ENCODE peak calls at places on chromosomes 7 and 10, in six cellular contexts. One of them, this sample, is unnamed.

GRCh38 chr7:17822557-17823173 is 117.6 kb downstream of the SNX13 start:
- DNase-seq in HepG2: no peak
- DNase-seq in IMR-90: no peak
- DNase-seq in fibroblast of lung: no peak
- DNase-seq in astrocyte: no peak
- DNase-seq in neural progenitor cell: no peak
- DNase-seq in this sample: no peak

GRCh38 chr10:82358486-82359097 is 483.6 kb downstream of the NRG3 start:
- DNase-seq in HepG2: no peak
- DNase-seq in astrocyte: peak
- DNase-seq in fibroblast of lung: peak
- DNase-seq in neural progenitor cell: no peak
- DNase-seq in IMR-90: peak
- DNase-seq in this sample: no peak

GRCh38 chr7:6460990-6461584 is 13.3 kb upstream of the DAGLB start:
- DNase-seq in IMR-90: no peak
- DNase-seq in HepG2: no peak
- DNase-seq in neural progenitor cell: no peak
- DNase-seq in fibroblast of lung: no peak
- DNase-seq in astrocyte: no peak
- DNase-seq in this sample: no peak

GRCh38 chr10:30114871-30115270 is 55.5 kb upstream of the JCAD start:
- DNase-seq in fibroblast of lung: peak
- DNase-seq in IMR-90: peak
- DNase-seq in neural progenitor cell: peak
- DNase-seq in HepG2: no peak
- DNase-seq in astrocyte: peak
- DNase-seq in this sample: no peak

GRCh38 chr7:13724631-13725566 is 264.6 kb downstream of the ETV1 start:
- DNase-seq in fibroblast of lung: no peak
- DNase-seq in IMR-90: no peak
- DNase-seq in astrocyte: no peak
- DNase-seq in HepG2: no peak
- DNase-seq in neural progenitor cell: no peak
- DNase-seq in this sample: no peak

GRCh38 chr7:107711301-107711700 is 32.6 kb upstream of the CBLL1 start:
- DNase-seq in neural progenitor cell: no peak
- DNase-seq in IMR-90: peak
- DNase-seq in HepG2: no peak
- DNase-seq in astrocyte: peak
- DNase-seq in fibroblast of lung: no peak
- DNase-seq in this sample: no peak

GRCh38 chr7:50142421-50143113 is 49.5 kb upstream of the ZPBP start:
- DNase-seq in HepG2: peak
- DNase-seq in fibroblast of lung: peak
- DNase-seq in astrocyte: peak
- DNase-seq in neural progenitor cell: peak
- DNase-seq in IMR-90: peak
- DNase-seq in this sample: no peak

GRCh38 chr7:81013036-81013435 is 94.2 kb upstream of the SEMA3C start:
- DNase-seq in neural progenitor cell: no peak
- DNase-seq in IMR-90: peak
- DNase-seq in astrocyte: peak
- DNase-seq in fibroblast of lung: peak
- DNase-seq in HepG2: no peak
- DNase-seq in this sample: no peak

GRCh38 chr7:150897502-150898474 is 45.5 kb downstream of the AOC1 start:
- DNase-seq in neural progenitor cell: no peak
- DNase-seq in astrocyte: no peak
- DNase-seq in IMR-90: no peak
- DNase-seq in fibroblast of lung: no peak
- DNase-seq in HepG2: no peak
- DNase-seq in this sample: no peak

GRCh38 chr10:71395621-71396020 is 1.1 kb upstream of the CDH23 start:
- DNase-seq in IMR-90: no peak
- DNase-seq in neural progenitor cell: no peak
- DNase-seq in HepG2: no peak
- DNase-seq in fibroblast of lung: no peak
- DNase-seq in astrocyte: no peak
- DNase-seq in this sample: peak

GRCh38 chr10:72658696-72659400 is 33.0 kb upstream of the MICU1 start:
- DNase-seq in fibroblast of lung: no peak
- DNase-seq in neural progenitor cell: no peak
- DNase-seq in HepG2: no peak
- DNase-seq in astrocyte: no peak
- DNase-seq in IMR-90: no peak
- DNase-seq in this sample: no peak

GRCh38 chr10:78502208-78502943 is 468.7 kb downstream of the RPS24 start:
- DNase-seq in HepG2: peak
- DNase-seq in neural progenitor cell: no peak
- DNase-seq in fibroblast of lung: peak
- DNase-seq in astrocyte: peak
- DNase-seq in IMR-90: peak
- DNase-seq in this sample: no peak

GRCh38 chr7:25731035-25731880 is 420.7 kb upstream of the NFE2L3 start:
- DNase-seq in HepG2: no peak
- DNase-seq in IMR-90: no peak
- DNase-seq in astrocyte: no peak
- DNase-seq in fibroblast of lung: peak
- DNase-seq in neural progenitor cell: no peak
- DNase-seq in this sample: no peak

GRCh38 chr10:5589963-5590511 is 65.3 kb downstream of the CALML3 start:
- DNase-seq in fibroblast of lung: peak
- DNase-seq in astrocyte: peak
- DNase-seq in HepG2: no peak
- DNase-seq in IMR-90: peak
- DNase-seq in neural progenitor cell: no peak
- DNase-seq in this sample: peak

GRCh38 chr7:29563590-29564454 is at the start of gene PRR15:
- DNase-seq in fibroblast of lung: no peak
- DNase-seq in IMR-90: no peak
- DNase-seq in neural progenitor cell: peak
- DNase-seq in astrocyte: peak
- DNase-seq in HepG2: peak
- DNase-seq in this sample: peak

GRCh38 chr7:115851291-115851690 is 179.3 kb downstream of the TFEC start:
- DNase-seq in IMR-90: peak
- DNase-seq in fibroblast of lung: peak
- DNase-seq in astrocyte: peak
- DNase-seq in HepG2: peak
- DNase-seq in neural progenitor cell: peak
- DNase-seq in this sample: no peak

GRCh38 chr10:22655312-22655973 is 58.9 kb downstream of the PIP4K2A start:
- DNase-seq in fibroblast of lung: peak
- DNase-seq in HepG2: no peak
- DNase-seq in neural progenitor cell: no peak
- DNase-seq in astrocyte: peak
- DNase-seq in IMR-90: peak
- DNase-seq in this sample: no peak

GRCh38 chr7:34982371-34983019 is 54.8 kb downstream of the DPY19L1 start:
- DNase-seq in IMR-90: no peak
- DNase-seq in fibroblast of lung: no peak
- DNase-seq in HepG2: no peak
- DNase-seq in neural progenitor cell: no peak
- DNase-seq in astrocyte: no peak
- DNase-seq in this sample: no peak

DNA sequence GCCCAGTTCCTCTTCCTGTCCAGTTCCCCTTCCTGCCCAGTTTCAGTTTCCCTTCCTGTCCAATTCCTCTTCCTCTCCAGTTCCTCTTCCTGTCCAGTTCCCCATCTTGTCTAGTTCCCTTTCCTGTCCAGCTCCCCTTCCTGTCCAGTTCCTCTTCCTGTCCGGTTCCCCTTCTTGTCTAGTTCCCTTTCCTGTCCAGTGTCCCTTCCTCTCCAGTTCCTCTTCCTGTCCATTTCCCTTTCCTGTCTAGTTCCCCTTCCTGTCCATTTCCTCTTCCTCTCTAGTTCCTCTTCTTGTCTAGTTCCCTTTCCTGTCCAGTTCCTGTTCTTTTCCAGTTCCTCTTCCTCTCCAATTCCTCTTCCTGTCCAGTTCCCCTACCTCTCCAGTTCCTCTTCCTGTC is 68.1 kb upstream of the ADCY1 start:
- DNase-seq in astrocyte: no peak
- DNase-seq in HepG2: no peak
- DNase-seq in fibroblast of lung: no peak
- DNase-seq in IMR-90: no peak
- DNase-seq in neural progenitor cell: no peak
- DNase-seq in this sample: no peak
- H2AFZ ChIP-seq in astrocyte: no peak
- H2AFZ ChIP-seq in HepG2: no peak
- H2AFZ ChIP-seq in fibroblast of lung: no peak
- H2AFZ ChIP-seq in IMR-90: no peak
- H2AFZ ChIP-seq in neural progenitor cell: no peak
- H2AFZ ChIP-seq in this sample: no peak

DNA sequence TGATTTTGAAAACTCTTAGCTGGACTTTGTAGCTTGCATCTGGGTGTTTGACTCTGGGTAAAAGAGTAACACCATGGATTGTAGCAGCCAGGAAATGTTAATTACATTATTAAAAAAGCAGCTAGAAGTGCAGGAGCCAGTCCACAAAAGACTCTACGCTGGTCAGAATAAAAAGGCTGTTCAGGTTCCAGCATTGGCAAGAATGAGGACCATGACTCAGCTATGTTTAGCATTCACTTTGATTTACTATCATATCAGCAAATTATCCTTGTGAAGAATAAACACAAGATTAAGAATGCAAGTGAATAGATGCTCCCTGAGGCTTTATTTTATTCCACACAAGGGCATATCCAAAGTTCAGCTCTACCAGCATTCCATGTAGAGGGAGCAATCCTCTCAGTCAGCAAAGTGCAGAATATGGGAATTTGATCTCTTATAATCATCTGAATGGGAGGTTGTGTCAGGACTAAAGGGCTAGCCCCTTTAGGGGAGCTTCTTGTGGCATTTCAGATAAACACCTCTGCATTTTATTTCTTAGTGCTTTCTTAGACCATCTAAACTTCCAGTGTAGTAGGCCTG is 13.6 kb downstream of the DGKB start:
- DNase-seq in fibroblast of lung: no peak
- DNase-seq in IMR-90: no peak
- DNase-seq in astrocyte: peak
- DNase-seq in HepG2: no peak
- DNase-seq in neural progenitor cell: no peak
- DNase-seq in this sample: no peak
- H2AFZ ChIP-seq in fibroblast of lung: no peak
- H2AFZ ChIP-seq in IMR-90: no peak
- H2AFZ ChIP-seq in astrocyte: no peak
- H2AFZ ChIP-seq in HepG2: no peak
- H2AFZ ChIP-seq in neural progenitor cell: no peak
- H2AFZ ChIP-seq in this sample: no peak

GRCh38 chr7:156612930-156613329 is 27.6 kb upstream of the RNF32 start:
- DNase-seq in IMR-90: no peak
- DNase-seq in astrocyte: no peak
- DNase-seq in fibroblast of lung: no peak
- DNase-seq in neural progenitor cell: no peak
- DNase-seq in HepG2: no peak
- DNase-seq in this sample: no peak
- H2AFZ ChIP-seq in IMR-90: no peak
- H2AFZ ChIP-seq in astrocyte: no peak
- H2AFZ ChIP-seq in fibroblast of lung: no peak
- H2AFZ ChIP-seq in neural progenitor cell: no peak
- H2AFZ ChIP-seq in HepG2: no peak
- H2AFZ ChIP-seq in this sample: no peak

DNA sequence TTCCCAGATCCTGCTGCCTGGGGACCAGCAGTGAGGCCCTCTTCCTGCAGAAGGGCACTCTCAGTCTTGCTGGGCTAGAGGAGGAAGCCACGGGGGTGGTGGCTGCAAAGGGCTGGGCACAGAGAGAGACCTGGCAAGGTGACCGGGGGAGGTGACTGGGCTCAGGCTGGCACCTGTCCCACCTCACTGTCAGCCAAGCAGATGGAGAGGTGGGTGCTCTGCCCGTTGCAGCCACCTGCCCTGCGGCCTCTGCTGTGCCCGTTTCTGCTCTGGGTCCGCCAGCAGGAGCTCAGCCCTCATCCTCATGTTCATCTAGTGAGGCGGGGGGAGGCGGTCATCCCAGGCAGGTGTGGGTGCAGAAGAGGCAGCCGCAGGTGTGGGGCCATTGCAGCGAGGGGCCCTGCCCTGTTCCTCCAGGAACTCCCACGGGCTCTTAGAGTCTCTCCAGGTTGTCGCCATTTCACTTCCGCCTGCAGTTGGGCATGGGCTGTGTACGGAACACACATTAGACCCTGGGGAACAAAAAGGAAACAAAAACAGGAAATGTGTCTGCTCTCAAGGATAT is 55.5 kb downstream of the TMEM209 start:
- DNase-seq in IMR-90: no peak
- DNase-seq in HepG2: no peak
- DNase-seq in neural progenitor cell: no peak
- DNase-seq in fibroblast of lung: no peak
- DNase-seq in astrocyte: no peak
- DNase-seq in this sample: no peak
- H2AFZ ChIP-seq in IMR-90: no peak
- H2AFZ ChIP-seq in HepG2: no peak
- H2AFZ ChIP-seq in neural progenitor cell: no peak
- H2AFZ ChIP-seq in fibroblast of lung: no peak
- H2AFZ ChIP-seq in astrocyte: no peak
- H2AFZ ChIP-seq in this sample: no peak

GRCh38 chr10:13893926-13894325 is 307.2 kb downstream of the PRPF18 start:
- DNase-seq in neural progenitor cell: no peak
- DNase-seq in fibroblast of lung: no peak
- DNase-seq in HepG2: no peak
- DNase-seq in astrocyte: peak
- DNase-seq in IMR-90: peak
- DNase-seq in this sample: no peak

GRCh38 chr10:13890617-13891541 is 304.1 kb downstream of the PRPF18 start:
- DNase-seq in fibroblast of lung: peak
- DNase-seq in neural progenitor cell: peak
- DNase-seq in IMR-90: peak
- DNase-seq in HepG2: no peak
- DNase-seq in astrocyte: peak
- DNase-seq in this sample: peak

GRCh38 chr10:13894412-13895093 is 307.8 kb downstream of the PRPF18 start:
- DNase-seq in HepG2: no peak
- DNase-seq in neural progenitor cell: no peak
- DNase-seq in fibroblast of lung: no peak
- DNase-seq in astrocyte: peak
- DNase-seq in IMR-90: peak
- DNase-seq in this sample: no peak

GRCh38 chr10:13891542-13892431 is 305.0 kb downstream of the PRPF18 start:
- DNase-seq in IMR-90: no peak
- DNase-seq in astrocyte: no peak
- DNase-seq in HepG2: no peak
- DNase-seq in fibroblast of lung: no peak
- DNase-seq in neural progenitor cell: peak
- DNase-seq in this sample: no peak

DNA sequence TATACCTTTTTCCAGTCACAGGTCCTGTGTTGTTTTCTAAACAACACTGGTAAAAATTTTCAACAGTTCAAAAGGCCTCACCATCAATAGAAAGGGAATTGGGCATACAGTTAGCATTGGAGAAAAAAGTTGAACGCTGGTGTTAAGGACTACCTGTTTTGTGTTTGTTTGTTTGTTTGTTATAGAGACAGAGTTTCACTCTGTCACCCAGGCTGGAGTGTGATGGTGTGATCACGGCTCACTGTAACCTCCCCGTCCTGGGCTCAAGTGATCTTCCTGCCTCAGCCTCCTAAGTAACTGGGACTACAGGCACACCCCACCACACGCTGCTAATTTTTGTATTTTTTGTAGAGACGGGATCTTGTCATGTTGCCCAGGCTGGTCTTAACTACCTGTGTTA is 306.1 kb downstream of the PRPF18 start:
- DNase-seq in fibroblast of lung: no peak
- DNase-seq in IMR-90: no peak
- DNase-seq in neural progenitor cell: no peak
- DNase-seq in HepG2: no peak
- DNase-seq in astrocyte: no peak
- DNase-seq in this sample: no peak
- H2AFZ ChIP-seq in fibroblast of lung: no peak
- H2AFZ ChIP-seq in IMR-90: no peak
- H2AFZ ChIP-seq in neural progenitor cell: no peak
- H2AFZ ChIP-seq in HepG2: no peak
- H2AFZ ChIP-seq in astrocyte: no peak
- H2AFZ ChIP-seq in this sample: no peak

This sample was measured in H9.